ENCODE peak calls at places on chromosomes 2 and 18, in six cellular contexts. One of them, this sample, is unnamed.

GRCh38 chr2:179692610-179693009 is 168.8 kb downstream of the ZNF385B start:
- DNase-seq in KBM-7: no peak
- DNase-seq in Right ventricle myocardium superior: no peak
- DNase-seq in neural progenitor cell: no peak
- DNase-seq in cardiac fibroblast: peak
- DNase-seq in activated CD4-positive, CD25-positive, alpha-beta regulatory T cell: no peak
- DNase-seq in this sample: peak

GRCh38 chr2:28063492-28063962 is 173.0 kb downstream of the BABAM2 start:
- DNase-seq in Right ventricle myocardium superior: no peak
- DNase-seq in KBM-7: no peak
- DNase-seq in neural progenitor cell: no peak
- DNase-seq in activated CD4-positive, CD25-positive, alpha-beta regulatory T cell: no peak
- DNase-seq in cardiac fibroblast: no peak
- DNase-seq in this sample: no peak

GRCh38 chr2:8849322-8849721 is 11.9 kb upstream of the KIDINS220 start:
- DNase-seq in neural progenitor cell: no peak
- DNase-seq in activated CD4-positive, CD25-positive, alpha-beta regulatory T cell: no peak
- DNase-seq in KBM-7: no peak
- DNase-seq in cardiac fibroblast: peak
- DNase-seq in Right ventricle myocardium superior: no peak
- DNase-seq in this sample: peak

GRCh38 chr2:230863031-230863430 is 1.7 kb upstream of the ITM2C start:
- DNase-seq in Right ventricle myocardium superior: no peak
- DNase-seq in activated CD4-positive, CD25-positive, alpha-beta regulatory T cell: no peak
- DNase-seq in cardiac fibroblast: no peak
- DNase-seq in neural progenitor cell: no peak
- DNase-seq in KBM-7: no peak
- DNase-seq in this sample: no peak

GRCh38 chr2:136117909-136118818 is at the start of gene CXCR4:
- DNase-seq in activated CD4-positive, CD25-positive, alpha-beta regulatory T cell: peak
- DNase-seq in KBM-7: peak
- DNase-seq in neural progenitor cell: peak
- DNase-seq in cardiac fibroblast: peak
- DNase-seq in Right ventricle myocardium superior: peak
- DNase-seq in this sample: no peak

GRCh38 chr2:23745726-23746105 is 181.2 kb downstream of the ATAD2B start:
- DNase-seq in neural progenitor cell: no peak
- DNase-seq in KBM-7: no peak
- DNase-seq in cardiac fibroblast: peak
- DNase-seq in Right ventricle myocardium superior: no peak
- DNase-seq in activated CD4-positive, CD25-positive, alpha-beta regulatory T cell: no peak
- DNase-seq in this sample: no peak

GRCh38 chr2:37529830-37530452 is 141.5 kb downstream of the CDC42EP3 start:
- DNase-seq in activated CD4-positive, CD25-positive, alpha-beta regulatory T cell: no peak
- DNase-seq in cardiac fibroblast: no peak
- DNase-seq in KBM-7: no peak
- DNase-seq in neural progenitor cell: no peak
- DNase-seq in Right ventricle myocardium superior: no peak
- DNase-seq in this sample: no peak

GRCh38 chr2:24881623-24882022 is 38.4 kb downstream of the ADCY3 start:
- DNase-seq in neural progenitor cell: no peak
- DNase-seq in activated CD4-positive, CD25-positive, alpha-beta regulatory T cell: no peak
- DNase-seq in Right ventricle myocardium superior: no peak
- DNase-seq in cardiac fibroblast: no peak
- DNase-seq in KBM-7: no peak
- DNase-seq in this sample: no peak

GRCh38 chr2:58089081-58089480 is 42.5 kb downstream of the VRK2 start:
- DNase-seq in KBM-7: no peak
- DNase-seq in activated CD4-positive, CD25-positive, alpha-beta regulatory T cell: no peak
- DNase-seq in neural progenitor cell: no peak
- DNase-seq in Right ventricle myocardium superior: no peak
- DNase-seq in cardiac fibroblast: no peak
- DNase-seq in this sample: no peak

GRCh38 chr2:1584691-1585485 is 159.4 kb downstream of the PXDN start:
- DNase-seq in activated CD4-positive, CD25-positive, alpha-beta regulatory T cell: no peak
- DNase-seq in neural progenitor cell: no peak
- DNase-seq in KBM-7: no peak
- DNase-seq in cardiac fibroblast: no peak
- DNase-seq in Right ventricle myocardium superior: peak
- DNase-seq in this sample: no peak

GRCh38 chr18:31610841-31611240 is 19.2 kb downstream of the TTR start:
- DNase-seq in Right ventricle myocardium superior: no peak
- DNase-seq in KBM-7: peak
- DNase-seq in neural progenitor cell: peak
- DNase-seq in cardiac fibroblast: peak
- DNase-seq in activated CD4-positive, CD25-positive, alpha-beta regulatory T cell: no peak
- DNase-seq in this sample: peak

GRCh38 chr2:149330127-149331022 is at the start of gene LYPD6:
- DNase-seq in Right ventricle myocardium superior: peak
- DNase-seq in KBM-7: peak
- DNase-seq in activated CD4-positive, CD25-positive, alpha-beta regulatory T cell: no peak
- DNase-seq in neural progenitor cell: peak
- DNase-seq in cardiac fibroblast: peak
- DNase-seq in this sample: peak

GRCh38 chr2:137706786-137707613 is 257.3 kb upstream of the HNMT start:
- DNase-seq in cardiac fibroblast: no peak
- DNase-seq in neural progenitor cell: no peak
- DNase-seq in Right ventricle myocardium superior: peak
- DNase-seq in KBM-7: no peak
- DNase-seq in activated CD4-positive, CD25-positive, alpha-beta regulatory T cell: no peak
- DNase-seq in this sample: peak

GRCh38 chr2:216934151-216934550 is 74.3 kb upstream of the TNP1 start:
- DNase-seq in cardiac fibroblast: no peak
- DNase-seq in neural progenitor cell: no peak
- DNase-seq in KBM-7: no peak
- DNase-seq in activated CD4-positive, CD25-positive, alpha-beta regulatory T cell: no peak
- DNase-seq in Right ventricle myocardium superior: no peak
- DNase-seq in this sample: no peak

GRCh38 chr2:95299961-95300360 is 2.8 kb downstream of the KCNIP3 start:
- DNase-seq in activated CD4-positive, CD25-positive, alpha-beta regulatory T cell: no peak
- DNase-seq in Right ventricle myocardium superior: no peak
- DNase-seq in cardiac fibroblast: no peak
- DNase-seq in neural progenitor cell: no peak
- DNase-seq in KBM-7: no peak
- DNase-seq in this sample: no peak

GRCh38 chr18:39647627-39648502 is 2082.3 kb upstream of the CELF4 start:
- DNase-seq in activated CD4-positive, CD25-positive, alpha-beta regulatory T cell: no peak
- DNase-seq in KBM-7: peak
- DNase-seq in cardiac fibroblast: peak
- DNase-seq in neural progenitor cell: no peak
- DNase-seq in Right ventricle myocardium superior: no peak
- DNase-seq in this sample: peak

GRCh38 chr2:112768432-112768831 is 4.0 kb upstream of the CKAP2L start:
- DNase-seq in activated CD4-positive, CD25-positive, alpha-beta regulatory T cell: no peak
- DNase-seq in neural progenitor cell: no peak
- DNase-seq in cardiac fibroblast: peak
- DNase-seq in Right ventricle myocardium superior: no peak
- DNase-seq in KBM-7: no peak
- DNase-seq in this sample: peak

GRCh38 chr2:128390256-128390990 is 71.8 kb upstream of the HS6ST1 start:
- DNase-seq in activated CD4-positive, CD25-positive, alpha-beta regulatory T cell: no peak
- DNase-seq in KBM-7: no peak
- DNase-seq in Right ventricle myocardium superior: no peak
- DNase-seq in cardiac fibroblast: no peak
- DNase-seq in neural progenitor cell: no peak
- DNase-seq in this sample: no peak

GRCh38 chr2:109440507-109441156 is 173.1 kb downstream of the SEPTIN10 start:
- DNase-seq in cardiac fibroblast: peak
- DNase-seq in neural progenitor cell: no peak
- DNase-seq in KBM-7: no peak
- DNase-seq in Right ventricle myocardium superior: no peak
- DNase-seq in activated CD4-positive, CD25-positive, alpha-beta regulatory T cell: no peak
- DNase-seq in this sample: no peak

GRCh38 chr2:152247337-152247695 is 71.8 kb upstream of the STAM2 start:
- DNase-seq in KBM-7: no peak
- DNase-seq in activated CD4-positive, CD25-positive, alpha-beta regulatory T cell: no peak
- DNase-seq in neural progenitor cell: no peak
- DNase-seq in Right ventricle myocardium superior: no peak
- DNase-seq in cardiac fibroblast: peak
- DNase-seq in this sample: peak

GRCh38 chr2:128406629-128407252 is 88.1 kb upstream of the HS6ST1 start:
- DNase-seq in neural progenitor cell: no peak
- DNase-seq in KBM-7: no peak
- DNase-seq in Right ventricle myocardium superior: no peak
- DNase-seq in cardiac fibroblast: no peak
- DNase-seq in activated CD4-positive, CD25-positive, alpha-beta regulatory T cell: no peak
- DNase-seq in this sample: no peak

This sample was measured in HT1080.